ENCODE peak calls at places on chromosomes 2 and 18, in six cellular contexts. One of them, this sample, is unnamed.

GRCh38 chr2:120538691-120539420 is 192.9 kb downstream of the INHBB start:
- DNase-seq in activated naive CD8-positive, alpha-beta T cell treated with anti-CD3 and anti-CD28 coated beads, Interleukin-2, amount 50 U/mL, for 24 hours: no peak
- DNase-seq in MCF 10A: peak; percentile 85
- DNase-seq in NCI-H187 treated with DMSO at 0.1 percent for 48 hours: no peak
- DNase-seq in stimulated activated CD4-positive, alpha-beta T cell treated with anti-CD3 and anti-CD28 coated beads, Interleukin-4, amount 100 ng/mL, for 1 hour: no peak
- DNase-seq in GM04503: no peak
- DNase-seq in this sample: no peak

GRCh38 chr2:219492575-219492974 is 6.1 kb upstream of the GMPPA start:
- DNase-seq in GM04503: no peak
- DNase-seq in stimulated activated CD4-positive, alpha-beta T cell treated with anti-CD3 and anti-CD28 coated beads, Interleukin-4, amount 100 ng/mL, for 1 hour: no peak
- DNase-seq in MCF 10A: no peak
- DNase-seq in NCI-H187 treated with DMSO at 0.1 percent for 48 hours: no peak
- DNase-seq in activated naive CD8-positive, alpha-beta T cell treated with anti-CD3 and anti-CD28 coated beads, Interleukin-2, amount 50 U/mL, for 24 hours: no peak
- DNase-seq in this sample: no peak

GRCh38 chr18:10460414-10461018 is 6.1 kb downstream of the APCDD1 start:
- DNase-seq in NCI-H187 treated with DMSO at 0.1 percent for 48 hours: no peak
- DNase-seq in GM04503: no peak
- DNase-seq in MCF 10A: no peak
- DNase-seq in stimulated activated CD4-positive, alpha-beta T cell treated with anti-CD3 and anti-CD28 coated beads, Interleukin-4, amount 100 ng/mL, for 1 hour: no peak
- DNase-seq in activated naive CD8-positive, alpha-beta T cell treated with anti-CD3 and anti-CD28 coated beads, Interleukin-2, amount 50 U/mL, for 24 hours: no peak
- DNase-seq in this sample: no peak

GRCh38 chr18:50192903-50193795 is 1.8 kb downstream of the MYO5B start:
- DNase-seq in NCI-H187 treated with DMSO at 0.1 percent for 48 hours: no peak
- DNase-seq in activated naive CD8-positive, alpha-beta T cell treated with anti-CD3 and anti-CD28 coated beads, Interleukin-2, amount 50 U/mL, for 24 hours: no peak
- DNase-seq in MCF 10A: peak; percentile 4
- DNase-seq in stimulated activated CD4-positive, alpha-beta T cell treated with anti-CD3 and anti-CD28 coated beads, Interleukin-4, amount 100 ng/mL, for 1 hour: no peak
- DNase-seq in GM04503: no peak
- DNase-seq in this sample: no peak

GRCh38 chr2:118250463-118250862 is 162.2 kb downstream of the INSIG2 start:
- DNase-seq in NCI-H187 treated with DMSO at 0.1 percent for 48 hours: no peak
- DNase-seq in MCF 10A: peak; percentile 75
- DNase-seq in activated naive CD8-positive, alpha-beta T cell treated with anti-CD3 and anti-CD28 coated beads, Interleukin-2, amount 50 U/mL, for 24 hours: no peak
- DNase-seq in stimulated activated CD4-positive, alpha-beta T cell treated with anti-CD3 and anti-CD28 coated beads, Interleukin-4, amount 100 ng/mL, for 1 hour: no peak
- DNase-seq in GM04503: no peak
- DNase-seq in this sample: no peak

GRCh38 chr2:20600756-20601325 is 50.1 kb downstream of the HS1BP3 start:
- DNase-seq in stimulated activated CD4-positive, alpha-beta T cell treated with anti-CD3 and anti-CD28 coated beads, Interleukin-4, amount 100 ng/mL, for 1 hour: no peak
- DNase-seq in GM04503: no peak
- DNase-seq in activated naive CD8-positive, alpha-beta T cell treated with anti-CD3 and anti-CD28 coated beads, Interleukin-2, amount 50 U/mL, for 24 hours: no peak
- DNase-seq in NCI-H187 treated with DMSO at 0.1 percent for 48 hours: no peak
- DNase-seq in MCF 10A: no peak
- DNase-seq in this sample: no peak

GRCh38 chr2:174764281-174765063 is at the start of gene CHRNA1:
- DNase-seq in NCI-H187 treated with DMSO at 0.1 percent for 48 hours: no peak
- DNase-seq in activated naive CD8-positive, alpha-beta T cell treated with anti-CD3 and anti-CD28 coated beads, Interleukin-2, amount 50 U/mL, for 24 hours: no peak
- DNase-seq in GM04503: no peak
- DNase-seq in MCF 10A: no peak
- DNase-seq in stimulated activated CD4-positive, alpha-beta T cell treated with anti-CD3 and anti-CD28 coated beads, Interleukin-4, amount 100 ng/mL, for 1 hour: no peak
- DNase-seq in this sample: no peak

GRCh38 chr2:86028763-86029381 is 76.8 kb downstream of the POLR1A start:
- DNase-seq in activated naive CD8-positive, alpha-beta T cell treated with anti-CD3 and anti-CD28 coated beads, Interleukin-2, amount 50 U/mL, for 24 hours: no peak
- DNase-seq in MCF 10A: no peak
- DNase-seq in NCI-H187 treated with DMSO at 0.1 percent for 48 hours: no peak
- DNase-seq in stimulated activated CD4-positive, alpha-beta T cell treated with anti-CD3 and anti-CD28 coated beads, Interleukin-4, amount 100 ng/mL, for 1 hour: no peak
- DNase-seq in GM04503: no peak
- DNase-seq in this sample: no peak

GRCh38 chr2:198657520-198658121 is 800.1 kb downstream of the SATB2 start:
- DNase-seq in MCF 10A: peak; percentile 38
- DNase-seq in NCI-H187 treated with DMSO at 0.1 percent for 48 hours: no peak
- DNase-seq in GM04503: no peak
- DNase-seq in activated naive CD8-positive, alpha-beta T cell treated with anti-CD3 and anti-CD28 coated beads, Interleukin-2, amount 50 U/mL, for 24 hours: no peak
- DNase-seq in stimulated activated CD4-positive, alpha-beta T cell treated with anti-CD3 and anti-CD28 coated beads, Interleukin-4, amount 100 ng/mL, for 1 hour: no peak
- DNase-seq in this sample: no peak

GRCh38 chr18:12773369-12773768 is 70.5 kb downstream of the PSMG2 start:
- DNase-seq in GM04503: no peak
- DNase-seq in activated naive CD8-positive, alpha-beta T cell treated with anti-CD3 and anti-CD28 coated beads, Interleukin-2, amount 50 U/mL, for 24 hours: no peak
- DNase-seq in stimulated activated CD4-positive, alpha-beta T cell treated with anti-CD3 and anti-CD28 coated beads, Interleukin-4, amount 100 ng/mL, for 1 hour: no peak
- DNase-seq in MCF 10A: no peak
- DNase-seq in NCI-H187 treated with DMSO at 0.1 percent for 48 hours: no peak
- DNase-seq in this sample: no peak

GRCh38 chr18:22282311-22283235 is 113.2 kb downstream of the GATA6 start:
- DNase-seq in GM04503: no peak
- DNase-seq in activated naive CD8-positive, alpha-beta T cell treated with anti-CD3 and anti-CD28 coated beads, Interleukin-2, amount 50 U/mL, for 24 hours: no peak
- DNase-seq in NCI-H187 treated with DMSO at 0.1 percent for 48 hours: no peak
- DNase-seq in MCF 10A: peak; percentile 71
- DNase-seq in stimulated activated CD4-positive, alpha-beta T cell treated with anti-CD3 and anti-CD28 coated beads, Interleukin-4, amount 100 ng/mL, for 1 hour: no peak
- DNase-seq in this sample: no peak

GRCh38 chr18:26802330-26803200 is 62.9 kb downstream of the AQP4 start:
- DNase-seq in NCI-H187 treated with DMSO at 0.1 percent for 48 hours: no peak
- DNase-seq in MCF 10A: peak; percentile 8
- DNase-seq in GM04503: no peak
- DNase-seq in stimulated activated CD4-positive, alpha-beta T cell treated with anti-CD3 and anti-CD28 coated beads, Interleukin-4, amount 100 ng/mL, for 1 hour: no peak
- DNase-seq in activated naive CD8-positive, alpha-beta T cell treated with anti-CD3 and anti-CD28 coated beads, Interleukin-2, amount 50 U/mL, for 24 hours: no peak
- DNase-seq in this sample: no peak

GRCh38 chr2:189661957-189662321 is 680 bp downstream of the ASNSD1 start:
- DNase-seq in stimulated activated CD4-positive, alpha-beta T cell treated with anti-CD3 and anti-CD28 coated beads, Interleukin-4, amount 100 ng/mL, for 1 hour: no peak
- DNase-seq in activated naive CD8-positive, alpha-beta T cell treated with anti-CD3 and anti-CD28 coated beads, Interleukin-2, amount 50 U/mL, for 24 hours: no peak
- DNase-seq in GM04503: no peak
- DNase-seq in NCI-H187 treated with DMSO at 0.1 percent for 48 hours: no peak
- DNase-seq in MCF 10A: peak; percentile 9
- DNase-seq in this sample: no peak

GRCh38 chr18:8988262-8988871 is 114.1 kb upstream of the NDUFV2 start:
- DNase-seq in NCI-H187 treated with DMSO at 0.1 percent for 48 hours: no peak
- DNase-seq in activated naive CD8-positive, alpha-beta T cell treated with anti-CD3 and anti-CD28 coated beads, Interleukin-2, amount 50 U/mL, for 24 hours: peak; percentile 59
- DNase-seq in MCF 10A: peak; percentile 70
- DNase-seq in GM04503: no peak
- DNase-seq in stimulated activated CD4-positive, alpha-beta T cell treated with anti-CD3 and anti-CD28 coated beads, Interleukin-4, amount 100 ng/mL, for 1 hour: peak; percentile 49
- DNase-seq in this sample: peak; percentile 7

GRCh38 chr18:48922801-48923730 is 27.7 kb downstream of the SMAD7 start:
- DNase-seq in activated naive CD8-positive, alpha-beta T cell treated with anti-CD3 and anti-CD28 coated beads, Interleukin-2, amount 50 U/mL, for 24 hours: no peak
- DNase-seq in MCF 10A: no peak
- DNase-seq in GM04503: peak; percentile 78
- DNase-seq in NCI-H187 treated with DMSO at 0.1 percent for 48 hours: no peak
- DNase-seq in stimulated activated CD4-positive, alpha-beta T cell treated with anti-CD3 and anti-CD28 coated beads, Interleukin-4, amount 100 ng/mL, for 1 hour: no peak
- DNase-seq in this sample: no peak

This sample was measured in stimulated activated naive CD4-positive, alpha-beta T cell treated with Interleukin-2 at 50 U/mL for 16 hours.